ENCODE peak calls at places on chromosomes 12 and 14, in five cellular contexts. T, E, Q, S and O are unnamed samples.

GRCh38 chr14:52051861-52052260 is 17.0 kb downstream of the NID2 start:
- DNase-seq in T (no peak), E (no peak), Q (no peak), S (peak), O (no peak)

GRCh38 chr14:94601961-94602391 is 10.2 kb upstream of the SERPINA3 start:
- DNase-seq in T (peak), E (no peak), Q (peak), S (peak), O (peak)

GRCh38 chr12:110289021-110289710 is 8.1 kb downstream of the ATP2A2 start:
- DNase-seq in T (no peak), E (no peak), Q (no peak), S (no peak), O (no peak)

GRCh38 chr12:132305560-132305966 is 23.8 kb downstream of the GALNT9 start:
- DNase-seq in T (no peak), E (no peak), Q (no peak), S (no peak), O (no peak)

GRCh38 chr12:53300187-53300586 is 692 bp downstream of the MYG1 start:
- DNase-seq in T (no peak), E (no peak), Q (peak), S (peak), O (no peak)

GRCh38 chr12:120158351-120158750 is 36.2 kb downstream of the GCN1 start:
- DNase-seq in T (no peak), E (no peak), Q (no peak), S (no peak), O (no peak)

GRCh38 chr12:82627799-82628198 is 58.9 kb upstream of the TMTC2 start:
- DNase-seq in T (no peak), E (peak), Q (peak), S (peak), O (peak)

GRCh38 chr14:89598548-89599186 is 181.6 kb upstream of the FOXN3 start:
- DNase-seq in T (no peak), E (peak), Q (no peak), S (peak), O (no peak)

GRCh38 chr12:2451025-2451424 is 343.7 kb upstream of the FKBP4 start:
- DNase-seq in T (no peak), E (no peak), Q (no peak), S (peak), O (no peak)

GRCh38 chr12:59055204-59055839 is 135.0 kb upstream of the LRIG3 start:
- DNase-seq in T (no peak), E (peak), Q (peak), S (peak), O (no peak)

GRCh38 chr14:102922490-102923200 is at the start of gene AMN:
- DNase-seq in T (no peak), E (peak), Q (no peak), S (no peak), O (peak)

GRCh38 chr12:116053479-116054195 is 223.9 kb downstream of the MED13L start:
- DNase-seq in T (peak), E (no peak), Q (peak), S (peak), O (no peak)

GRCh38 chr12:124610021-124610606 is 42.7 kb upstream of the NCOR2 start:
- DNase-seq in T (no peak), E (no peak), Q (no peak), S (no peak), O (no peak)

GRCh38 chr14:58711382-58711781 is 73.6 kb downstream of the DACT1 start:
- DNase-seq in T (no peak), E (no peak), Q (no peak), S (no peak), O (no peak)

GRCh38 chr12:121893901-121894540 is 5.4 kb downstream of the PSMD9 start:
- DNase-seq in T (no peak), E (no peak), Q (peak), S (peak), O (peak)

GRCh38 chr12:29547151-29547561 is 49.7 kb upstream of the OVCH1 start:
- DNase-seq in T (no peak), E (no peak), Q (no peak), S (peak), O (no peak)

GRCh38 chr14:79044894-79045624 is 874.9 kb downstream of the NRXN3 start:
- DNase-seq in T (no peak), E (no peak), Q (peak), S (peak), O (peak)

GRCh38 chr12:11886339-11886738 is 184.4 kb upstream of the BCL2L14 start:
- DNase-seq in T (no peak), E (no peak), Q (peak), S (no peak), O (no peak)

GRCh38 chr12:109473006-109473405 is 4.1 kb downstream of the KCTD10 start:
- DNase-seq in T (no peak), E (no peak), Q (no peak), S (no peak), O (no peak)

GRCh38 chr14:102316048-102316745 is 3.3 kb upstream of the ZNF839 start:
- DNase-seq in T (no peak), E (peak), Q (peak), S (no peak), O (no peak)

GRCh38 chr14:59155886-59156285 is 32.6 kb upstream of the DAAM1 start:
- DNase-seq in T (no peak), E (no peak), Q (no peak), S (no peak), O (no peak)

GRCh38 chr12:103455020-103455763 is 40.6 kb downstream of the C12orf42 start:
- DNase-seq in T (no peak), E (peak), Q (no peak), S (no peak), O (no peak)
- H3K4me3 ChIP-seq in T (no peak), E (no peak), Q (no peak), S (no peak), O (no peak)

GRCh38 chr14:61498303-61498702 is 176.9 kb downstream of the PRKCH start:
- DNase-seq in T (no peak), E (no peak), Q (no peak), S (peak), O (no peak)

GRCh38 chr14:61498811-61499210 is 177.4 kb downstream of the PRKCH start:
- DNase-seq in T (no peak), E (no peak), Q (no peak), S (no peak), O (no peak)

GRCh38 chr14:61501714-61502458 is 180.5 kb downstream of the PRKCH start:
- DNase-seq in T (no peak), E (no peak), Q (no peak), S (no peak), O (no peak)

GRCh38 chr14:61502459-61503093 is 181.2 kb downstream of the PRKCH start:
- DNase-seq in T (no peak), E (peak), Q (peak), S (no peak), O (peak)

DNA sequence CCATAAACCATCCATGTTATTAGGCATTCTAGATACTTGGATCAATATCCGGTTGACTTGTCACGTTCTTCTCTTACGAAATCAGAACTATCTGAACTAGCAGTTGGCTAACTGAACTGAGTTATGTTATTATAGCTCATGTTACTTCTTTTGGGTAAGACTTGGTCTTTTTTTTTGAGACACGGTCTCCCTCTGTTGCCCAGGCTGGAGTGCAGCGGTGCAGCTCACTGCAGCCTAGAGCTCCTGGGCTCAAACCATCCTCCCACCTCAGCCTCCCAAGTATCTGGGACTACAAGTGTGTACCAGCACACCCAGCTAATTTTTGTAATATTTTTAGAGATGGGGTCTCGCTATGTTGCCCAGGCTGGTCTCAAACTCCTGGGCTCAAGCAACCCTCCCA is 178.7 kb downstream of the PRKCH start:
- DNase-seq in T (no peak), E (no peak), Q (no peak), S (no peak), O (no peak)
- TF ChIP-seq CTCF in T (no peak), E (no peak), Q (no peak), S (no peak), O (no peak)

GRCh38 chr12:80216890-80217559 is 117.7 kb downstream of the OTOGL start:
- DNase-seq in T (no peak), E (peak), Q (no peak), S (no peak), O (peak)
- H3K4me3 ChIP-seq in T (no peak), E (peak), Q (no peak), S (no peak), O (no peak)

DNA sequence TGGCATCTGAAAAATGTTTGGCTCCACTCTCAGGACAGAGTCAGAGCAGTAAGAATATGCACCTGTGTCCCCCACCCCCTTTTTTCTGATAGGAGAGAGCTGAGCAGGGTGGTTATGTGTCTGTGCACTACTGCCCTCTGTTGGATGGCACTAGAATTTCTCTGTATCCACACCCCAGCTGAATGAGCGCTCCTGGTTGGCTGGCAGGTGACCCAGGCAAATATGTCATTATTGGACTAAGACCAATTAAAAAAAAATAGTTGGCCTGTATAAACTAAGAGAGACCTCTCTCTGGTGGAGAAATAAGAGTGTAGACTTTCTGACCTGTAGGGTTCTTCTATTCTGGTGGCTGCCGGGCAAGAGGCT is 107.0 kb downstream of the PTCSC3 start:
- DNase-seq in T (peak), E (peak), Q (peak), S (peak), O (peak)
- TF ChIP-seq CTCF in T (no peak), E (peak), Q (peak), S (peak), O (peak)

GRCh38 chr12:64780220-64780530 is 21.0 kb upstream of the GNS start:
- DNase-seq in T (no peak), E (no peak), Q (no peak), S (no peak), O (no peak)
- H3K4me3 ChIP-seq in T (peak), E (peak), Q (peak), S (no peak), O (peak)

GRCh38 chr12:45257185-45257585 is 41.3 kb downstream of the ANO6 start:
- DNase-seq in T (no peak), E (peak), Q (no peak), S (no peak), O (peak)
- TF ChIP-seq CTCF in T (no peak), E (peak), Q (no peak), S (no peak), O (peak)

GRCh38 chr12:89384050-89384749 is 31.9 kb upstream of the DUSP6 start:
- DNase-seq in T (peak), E (no peak), Q (peak), S (peak), O (peak)
- H3K4me3 ChIP-seq in T (no peak), E (no peak), Q (no peak), S (no peak), O (no peak)

DNA sequence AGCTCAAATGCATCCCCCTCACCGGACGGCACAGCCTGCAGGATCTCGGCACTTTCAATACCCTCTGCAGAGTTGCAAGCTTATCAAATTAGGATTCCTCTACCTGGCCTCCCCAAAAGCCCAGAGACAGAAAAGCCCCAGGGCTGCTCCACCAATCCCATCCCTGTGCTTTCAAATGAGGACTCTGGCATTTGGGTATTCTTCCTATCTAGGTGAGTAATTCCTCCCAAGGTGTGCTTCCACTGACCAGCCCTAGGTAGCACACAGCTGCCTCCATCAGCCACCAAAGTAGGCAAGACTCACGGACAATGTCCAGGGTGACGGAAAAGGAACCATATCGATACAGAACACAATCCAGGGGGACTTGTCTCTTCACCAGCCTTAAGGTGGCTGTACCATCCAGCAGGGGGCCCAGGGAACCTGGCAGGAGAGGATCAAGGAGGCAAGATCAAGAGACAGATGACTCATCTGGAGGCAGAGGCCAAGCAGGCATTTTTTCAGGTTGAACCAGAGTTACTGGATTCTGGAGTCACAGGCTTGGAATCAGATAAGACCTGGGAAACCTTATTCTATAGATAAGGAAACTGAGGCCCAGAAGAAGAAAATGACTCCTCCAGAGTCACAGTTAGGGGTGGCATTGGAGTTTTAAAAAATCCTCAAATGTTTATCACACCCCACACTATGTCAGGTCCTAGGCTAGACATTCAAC is 9.9 kb downstream of the PMEL start:
- DNase-seq in T (no peak), E (peak), Q (peak), S (peak), O (peak)
- TF ChIP-seq CTCF in T (no peak), E (peak), Q (peak), S (peak), O (peak)

GRCh38 chr14:74571901-74572828 is 39.9 kb downstream of the LTBP2 start:
- DNase-seq in T (no peak), E (no peak), Q (peak), S (peak), O (no peak)

GRCh38 chr14:74572829-74573360 is 39.1 kb downstream of the LTBP2 start:
- DNase-seq in T (no peak), E (no peak), Q (peak), S (peak), O (no peak)

GRCh38 chr14:74569826-74570591 is 42.0 kb downstream of the LTBP2 start:
- DNase-seq in T (no peak), E (no peak), Q (peak), S (no peak), O (no peak)

GRCh38 chr14:74570696-74571095 is 41.3 kb downstream of the LTBP2 start:
- DNase-seq in T (no peak), E (no peak), Q (peak), S (no peak), O (no peak)

DNA sequence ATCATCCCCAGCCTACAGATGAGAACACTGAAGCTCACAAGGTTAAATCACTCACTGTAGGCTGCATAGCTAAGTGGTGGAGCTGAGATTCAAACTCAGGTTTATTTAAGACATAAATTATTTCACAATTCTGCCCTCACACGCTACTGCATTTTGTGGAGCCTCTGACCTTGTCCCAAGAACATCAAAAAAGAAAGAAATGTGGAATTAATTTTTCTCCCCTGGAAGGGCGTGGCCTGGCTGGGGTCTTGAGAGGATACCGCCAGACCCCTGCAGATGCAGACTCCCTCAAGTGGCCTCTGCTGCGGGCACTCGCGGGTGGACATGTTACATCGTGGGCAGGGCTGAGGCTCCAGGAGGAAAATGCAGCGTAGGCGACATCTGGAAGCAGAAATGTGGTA is 40.6 kb downstream of the LTBP2 start:
- DNase-seq in T (no peak), E (no peak), Q (no peak), S (no peak), O (no peak)
- H3K4me3 ChIP-seq in T (no peak), E (no peak), Q (no peak), S (no peak), O (no peak)

DNA sequence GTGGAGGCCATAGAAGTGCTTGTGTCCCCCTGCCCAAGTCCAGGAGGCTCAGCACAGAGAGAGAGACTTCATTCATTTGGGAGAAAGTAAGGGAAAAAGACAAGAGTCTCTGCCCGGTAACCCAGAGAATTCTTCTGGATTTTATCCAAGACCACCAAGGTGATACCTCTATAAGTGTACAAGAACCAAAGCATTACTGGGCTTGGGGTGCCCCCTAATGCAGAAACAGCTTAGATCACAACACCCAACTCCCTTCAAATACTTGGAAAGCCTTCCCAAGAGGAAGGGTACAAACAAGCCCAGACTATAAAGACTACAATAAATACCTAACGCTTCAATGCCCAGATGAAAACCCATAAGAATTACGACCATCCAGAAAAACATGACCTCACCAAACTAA is 119.7 kb upstream of the PDE3A start:
- DNase-seq in T (no peak), E (no peak), Q (no peak), S (no peak), O (peak)
- TF ChIP-seq CTCF in T (no peak), E (no peak), Q (no peak), S (no peak), O (peak)